ENCODE peak calls at places on chromosomes 3 and 15, in nine cellular contexts. One of them, this sample, is unnamed.

GRCh38 chr3:43606274-43606673 is 15.5 kb downstream of the ANO10 start:
- DNase-seq in glutamatergic neuron: no peak
- DNase-seq in fibroblast of pulmonary artery: no peak
- DNase-seq in COR-L47: no peak
- DNase-seq in stimulated activated CD8-positive, alpha-beta memory T cell treated with anti-CD3 and anti-CD28 coated beads, Interleukin-12 subunit alpha, Interleukin-12 subunit beta, amount 100 ng/mL, for 1 hour: no peak
- DNase-seq in skeletal muscle cell: no peak
- DNase-seq in nucleus accumbens: no peak
- DNase-seq in NCI-H1417: no peak
- DNase-seq in NCI-H146: no peak
- DNase-seq in this sample: no peak

GRCh38 chr3:191303596-191303995 is 25.6 kb upstream of the CCDC50 start:
- DNase-seq in stimulated activated CD8-positive, alpha-beta memory T cell treated with anti-CD3 and anti-CD28 coated beads, Interleukin-12 subunit alpha, Interleukin-12 subunit beta, amount 100 ng/mL, for 1 hour: no peak
- DNase-seq in NCI-H146: no peak
- DNase-seq in NCI-H1417: no peak
- DNase-seq in glutamatergic neuron: no peak
- DNase-seq in nucleus accumbens: no peak
- DNase-seq in COR-L47: no peak
- DNase-seq in skeletal muscle cell: no peak
- DNase-seq in fibroblast of pulmonary artery: no peak
- DNase-seq in this sample: peak; percentile 30

GRCh38 chr3:40869939-40870338 is 329.4 kb upstream of the CTNNB1 start:
- DNase-seq in skeletal muscle cell: no peak
- DNase-seq in NCI-H1417: no peak
- DNase-seq in nucleus accumbens: no peak
- DNase-seq in NCI-H146: no peak
- DNase-seq in fibroblast of pulmonary artery: no peak
- DNase-seq in stimulated activated CD8-positive, alpha-beta memory T cell treated with anti-CD3 and anti-CD28 coated beads, Interleukin-12 subunit alpha, Interleukin-12 subunit beta, amount 100 ng/mL, for 1 hour: no peak
- DNase-seq in glutamatergic neuron: no peak
- DNase-seq in COR-L47: no peak
- DNase-seq in this sample: no peak

GRCh38 chr15:29925227-29926082 is 103.2 kb upstream of the TJP1 start:
- DNase-seq in fibroblast of pulmonary artery: peak; percentile 84
- DNase-seq in COR-L47: peak; percentile 16
- DNase-seq in NCI-H146: no peak
- DNase-seq in stimulated activated CD8-positive, alpha-beta memory T cell treated with anti-CD3 and anti-CD28 coated beads, Interleukin-12 subunit alpha, Interleukin-12 subunit beta, amount 100 ng/mL, for 1 hour: peak; percentile 9
- DNase-seq in nucleus accumbens: no peak
- DNase-seq in NCI-H1417: peak; percentile 50
- DNase-seq in glutamatergic neuron: peak; percentile 92
- DNase-seq in skeletal muscle cell: peak; percentile 50
- DNase-seq in this sample: peak; percentile 68

GRCh38 chr3:14242490-14243311 is 64.1 kb downstream of the LSM3 start:
- DNase-seq in NCI-H146: no peak
- DNase-seq in fibroblast of pulmonary artery: no peak
- DNase-seq in glutamatergic neuron: no peak
- DNase-seq in nucleus accumbens: no peak
- DNase-seq in skeletal muscle cell: no peak
- DNase-seq in stimulated activated CD8-positive, alpha-beta memory T cell treated with anti-CD3 and anti-CD28 coated beads, Interleukin-12 subunit alpha, Interleukin-12 subunit beta, amount 100 ng/mL, for 1 hour: no peak
- DNase-seq in NCI-H1417: no peak
- DNase-seq in COR-L47: no peak
- DNase-seq in this sample: no peak

GRCh38 chr3:61451841-61452240 is 109.5 kb upstream of the PTPRG start:
- DNase-seq in stimulated activated CD8-positive, alpha-beta memory T cell treated with anti-CD3 and anti-CD28 coated beads, Interleukin-12 subunit alpha, Interleukin-12 subunit beta, amount 100 ng/mL, for 1 hour: no peak
- DNase-seq in skeletal muscle cell: no peak
- DNase-seq in nucleus accumbens: no peak
- DNase-seq in NCI-H146: no peak
- DNase-seq in fibroblast of pulmonary artery: no peak
- DNase-seq in COR-L47: no peak
- DNase-seq in glutamatergic neuron: no peak
- DNase-seq in NCI-H1417: no peak
- DNase-seq in this sample: no peak

GRCh38 chr3:111769110-111769509 is 90.0 kb upstream of the PHLDB2 start:
- DNase-seq in stimulated activated CD8-positive, alpha-beta memory T cell treated with anti-CD3 and anti-CD28 coated beads, Interleukin-12 subunit alpha, Interleukin-12 subunit beta, amount 100 ng/mL, for 1 hour: no peak
- DNase-seq in fibroblast of pulmonary artery: no peak
- DNase-seq in nucleus accumbens: no peak
- DNase-seq in NCI-H1417: no peak
- DNase-seq in skeletal muscle cell: no peak
- DNase-seq in glutamatergic neuron: no peak
- DNase-seq in NCI-H146: no peak
- DNase-seq in COR-L47: no peak
- DNase-seq in this sample: no peak

GRCh38 chr3:144948711-144949110 is 977.1 kb downstream of the DIPK2A start:
- DNase-seq in NCI-H1417: peak; percentile 7
- DNase-seq in skeletal muscle cell: no peak
- DNase-seq in glutamatergic neuron: no peak
- DNase-seq in stimulated activated CD8-positive, alpha-beta memory T cell treated with anti-CD3 and anti-CD28 coated beads, Interleukin-12 subunit alpha, Interleukin-12 subunit beta, amount 100 ng/mL, for 1 hour: no peak
- DNase-seq in COR-L47: no peak
- DNase-seq in nucleus accumbens: no peak
- DNase-seq in fibroblast of pulmonary artery: no peak
- DNase-seq in NCI-H146: no peak
- DNase-seq in this sample: no peak

GRCh38 chr15:40844543-40844981 is 714 bp downstream of the SPINT1 start:
- DNase-seq in COR-L47: peak; percentile 8
- DNase-seq in stimulated activated CD8-positive, alpha-beta memory T cell treated with anti-CD3 and anti-CD28 coated beads, Interleukin-12 subunit alpha, Interleukin-12 subunit beta, amount 100 ng/mL, for 1 hour: no peak
- DNase-seq in NCI-H146: peak; percentile 57
- DNase-seq in glutamatergic neuron: peak; percentile 52
- DNase-seq in fibroblast of pulmonary artery: no peak
- DNase-seq in skeletal muscle cell: no peak
- DNase-seq in nucleus accumbens: no peak
- DNase-seq in NCI-H1417: peak; percentile 66
- DNase-seq in this sample: no peak

GRCh38 chr15:44569316-44569715 is 32.4 kb downstream of the EIF3J start:
- DNase-seq in NCI-H1417: no peak
- DNase-seq in NCI-H146: no peak
- DNase-seq in COR-L47: no peak
- DNase-seq in nucleus accumbens: peak; percentile 30
- DNase-seq in skeletal muscle cell: no peak
- DNase-seq in stimulated activated CD8-positive, alpha-beta memory T cell treated with anti-CD3 and anti-CD28 coated beads, Interleukin-12 subunit alpha, Interleukin-12 subunit beta, amount 100 ng/mL, for 1 hour: no peak
- DNase-seq in fibroblast of pulmonary artery: no peak
- DNase-seq in glutamatergic neuron: no peak
- DNase-seq in this sample: no peak

GRCh38 chr15:40066531-40066930 is 27.6 kb upstream of the SRP14 start:
- DNase-seq in skeletal muscle cell: no peak
- DNase-seq in nucleus accumbens: no peak
- DNase-seq in fibroblast of pulmonary artery: no peak
- DNase-seq in NCI-H146: no peak
- DNase-seq in NCI-H1417: no peak
- DNase-seq in COR-L47: no peak
- DNase-seq in stimulated activated CD8-positive, alpha-beta memory T cell treated with anti-CD3 and anti-CD28 coated beads, Interleukin-12 subunit alpha, Interleukin-12 subunit beta, amount 100 ng/mL, for 1 hour: no peak
- DNase-seq in glutamatergic neuron: no peak
- DNase-seq in this sample: no peak

This sample was measured in astrocyte.